ENCODE peak calls at places on chromosomes 7 and 10, in four cellular contexts. One of them, this sample, is unnamed.

GRCh38 chr10:128257404-128257803 is 131.2 kb upstream of the MKI67 start:
- DNase-seq in fibroblast of villous mesenchyme: no peak
- DNase-seq in NCI-H1092 treated with DMSO at 0.1 percent for 48 hours: no peak
- DNase-seq in WTC11: no peak
- DNase-seq in this sample: no peak

GRCh38 chr10:19922236-19922963 is 106.2 kb downstream of the PLXDC2 start:
- DNase-seq in fibroblast of villous mesenchyme: peak; percentile 64
- DNase-seq in NCI-H1092 treated with DMSO at 0.1 percent for 48 hours: no peak
- DNase-seq in WTC11: no peak
- DNase-seq in this sample: peak; percentile 92

GRCh38 chr10:106082865-106083264 is 1081.6 kb downstream of the SORCS1 start:
- DNase-seq in WTC11: no peak
- DNase-seq in fibroblast of villous mesenchyme: peak; percentile 38
- DNase-seq in NCI-H1092 treated with DMSO at 0.1 percent for 48 hours: no peak
- DNase-seq in this sample: no peak

GRCh38 chr7:38105874-38106483 is 72.1 kb upstream of the STARD3NL start:
- DNase-seq in WTC11: no peak
- DNase-seq in NCI-H1092 treated with DMSO at 0.1 percent for 48 hours: peak; percentile 64
- DNase-seq in fibroblast of villous mesenchyme: peak; percentile 52
- DNase-seq in this sample: peak; percentile 12

GRCh38 chr7:98964596-98964995 is 86.3 kb downstream of the TRRAP start:
- DNase-seq in NCI-H1092 treated with DMSO at 0.1 percent for 48 hours: no peak
- DNase-seq in WTC11: no peak
- DNase-seq in fibroblast of villous mesenchyme: no peak
- DNase-seq in this sample: no peak

GRCh38 chr10:60399343-60399742 is 9.7 kb upstream of the ANK3 start:
- DNase-seq in fibroblast of villous mesenchyme: no peak
- DNase-seq in NCI-H1092 treated with DMSO at 0.1 percent for 48 hours: peak; percentile 56
- DNase-seq in WTC11: no peak
- DNase-seq in this sample: no peak

GRCh38 chr7:157464111-157464970 is 127.5 kb downstream of the DNAJB6 start:
- DNase-seq in NCI-H1092 treated with DMSO at 0.1 percent for 48 hours: no peak
- DNase-seq in fibroblast of villous mesenchyme: no peak
- DNase-seq in WTC11: no peak
- DNase-seq in this sample: no peak

GRCh38 chr10:60937022-60937421 is 7.0 kb downstream of the RHOBTB1 start:
- DNase-seq in WTC11: no peak
- DNase-seq in fibroblast of villous mesenchyme: no peak
- DNase-seq in NCI-H1092 treated with DMSO at 0.1 percent for 48 hours: no peak
- DNase-seq in this sample: no peak

GRCh38 chr7:137850586-137850985 is 3.8 kb upstream of the DGKI start:
- DNase-seq in NCI-H1092 treated with DMSO at 0.1 percent for 48 hours: no peak
- DNase-seq in fibroblast of villous mesenchyme: no peak
- DNase-seq in WTC11: no peak
- DNase-seq in this sample: no peak